ENCODE peak calls at places on chromosomes 3 and 15, in five cellular contexts. P, G, V, I and F are unnamed samples.

GRCh38 chr3:142931222-142931621 is 32.3 kb downstream of the PAQR9 start:
- DNase-seq in G (peak), I (peak), V (peak), P (no peak), F (no peak)

GRCh38 chr3:186951640-186952552 is 21.6 kb downstream of the ST6GAL1 start:
- DNase-seq in P (no peak), V (no peak), I (no peak), G (no peak), F (no peak)

GRCh38 chr3:78844307-78844706 is 923.5 kb downstream of the ROBO1 start:
- DNase-seq in V (no peak), P (no peak), G (no peak), I (no peak), F (no peak)

GRCh38 chr3:3089017-3089416 is 21.2 kb downstream of the IL5RA start:
- DNase-seq in P (no peak), G (no peak), I (no peak), V (peak), F (no peak)

GRCh38 chr3:107855710-107856109 is 235.1 kb downstream of the CD47 start:
- DNase-seq in I (peak), G (no peak), V (no peak), P (peak), F (no peak)

GRCh38 chr3:152738656-152739055 is 96.3 kb upstream of the P2RY1 start:
- DNase-seq in P (no peak), V (no peak), I (peak), G (no peak), F (no peak)

GRCh38 chr3:106281231-106281630 is 412.4 kb upstream of the CBLB start:
- DNase-seq in P (peak), G (no peak), I (no peak), V (no peak), F (no peak)

GRCh38 chr3:172173316-172174271 is 134.2 kb downstream of the FNDC3B start:
- DNase-seq in V (no peak), P (no peak), G (no peak), I (no peak), F (no peak)

GRCh38 chr3:156291269-156292123 is 171.1 kb downstream of the KCNAB1 start:
- DNase-seq in I (peak), P (no peak), V (no peak), G (no peak), F (peak)

GRCh38 chr3:51966941-51967383 is 292 bp downstream of the PCBP4 start:
- DNase-seq in G (no peak), V (no peak), I (no peak), P (no peak), F (no peak)

GRCh38 chr15:71203573-71204444 is 88.5 kb downstream of the THSD4 start:
- DNase-seq in G (no peak), V (no peak), P (no peak), I (no peak), F (no peak)

GRCh38 chr3:110248666-110249065 is 823.0 kb upstream of the NECTIN3 start:
- DNase-seq in V (no peak), P (no peak), G (no peak), I (no peak), F (no peak)

GRCh38 chr15:34815836-34816235 is 20.5 kb upstream of the ACTC1 start:
- DNase-seq in G (no peak), V (no peak), P (no peak), I (no peak), F (no peak)

GRCh38 chr3:147421184-147421912 is 12.2 kb downstream of the ZIC1 start:
- DNase-seq in I (no peak), P (no peak), G (no peak), V (no peak), F (peak)

GRCh38 chr15:62896380-62896866 is 146.1 kb upstream of the TPM1 start:
- DNase-seq in I (peak), G (peak), P (no peak), V (no peak), F (no peak)

GRCh38 chr3:106825962-106826605 is 551.2 kb upstream of the CCDC54 start:
- DNase-seq in P (peak), I (peak), V (no peak), G (no peak), F (no peak)

GRCh38 chr3:121545049-121545563 is 682 bp downstream of the POLQ start:
- DNase-seq in I (peak), G (no peak), P (no peak), V (no peak), F (no peak)

GRCh38 chr15:44532689-44533088 is 4.3 kb upstream of the EIF3J start:
- DNase-seq in I (no peak), P (no peak), V (no peak), G (no peak), F (no peak)

GRCh38 chr3:27724459-27725197 is 2.5 kb upstream of the EOMES start:
- DNase-seq in P (no peak), V (no peak), I (no peak), G (no peak), F (no peak)

GRCh38 chr3:12758025-12758830 is 831 bp downstream of the TMEM40 start:
- DNase-seq in P (peak), G (no peak), I (peak), V (peak), F (peak)

GRCh38 chr3:56339671-56340070 is 128.6 kb downstream of the ERC2 start:
- DNase-seq in I (no peak), V (no peak), G (no peak), P (no peak), F (no peak)